ENCODE peak calls at places on chromosomes 2 and 18, in four cellular contexts. B is OCI-LY7, O is suprapubic skin, E is AG04450. A is an unnamed sample.

GRCh38 chr2:211371465-211371864 is 815.1 kb downstream of the CPS1 start:
- DNase-seq in O (no peak), B (peak), E (no peak), A (no peak)

GRCh38 chr2:62221141-62221540 is 25.2 kb downstream of the B3GNT2 start:
- DNase-seq in B (no peak), O (no peak), E (no peak), A (no peak)

GRCh38 chr2:129437775-129438174 is 541.7 kb upstream of the RAB6C start:
- DNase-seq in B (no peak), O (no peak), E (no peak), A (no peak)

GRCh38 chr2:161586517-161587167 is 37.6 kb upstream of the SLC4A10 start:
- DNase-seq in O (no peak), B (peak), E (no peak), A (peak)

GRCh38 chr2:132627542-132627941 is 42.5 kb downstream of the LYPD1 start:
- DNase-seq in B (no peak), O (no peak), E (no peak), A (no peak)

GRCh38 chr2:17962874-17963273 is 84.4 kb downstream of the KCNS3 start:
- DNase-seq in O (no peak), B (no peak), E (no peak), A (no peak)

GRCh38 chr2:3706892-3707291 is 3.5 kb downstream of the DCDC2C start:
- DNase-seq in E (no peak), O (no peak), B (no peak), A (no peak)

GRCh38 chr2:172200495-172201085 is 97.9 kb upstream of the DLX2 start:
- DNase-seq in E (no peak), O (no peak), B (no peak), A (peak)

GRCh38 chr18:22347624-22348511 is 69.8 kb downstream of the CTAGE1 start:
- DNase-seq in B (no peak), E (no peak), O (no peak), A (no peak)

GRCh38 chr2:43346619-43347018 is 120.2 kb upstream of the ZFP36L2 start:
- DNase-seq in O (no peak), E (no peak), B (no peak), A (no peak)

GRCh38 chr18:4524096-4524495 is 69.0 kb upstream of the DLGAP1 start:
- DNase-seq in B (no peak), O (no peak), E (no peak), A (no peak)

DNA sequence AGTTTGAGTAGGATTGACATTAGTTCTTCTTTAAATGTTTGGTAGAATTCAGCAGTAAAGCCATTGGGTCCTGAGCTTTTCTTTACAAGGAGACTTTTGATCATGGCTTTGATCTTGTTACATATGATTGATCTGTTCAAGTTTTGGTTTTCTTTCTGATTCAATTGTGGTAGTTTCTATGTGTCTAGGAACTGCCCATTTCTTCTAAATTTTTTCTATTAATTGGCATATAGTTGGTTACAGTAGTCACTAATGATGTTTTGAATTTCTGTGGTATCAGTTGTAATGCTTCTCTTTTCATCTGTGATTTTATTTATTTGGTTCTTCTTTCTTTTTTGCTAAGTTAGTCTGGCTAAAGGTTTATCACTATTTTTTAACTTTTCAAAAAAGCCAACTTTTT is 73.3 kb upstream of the DLGAP1 start:
- DNase-seq in O (no peak), E (no peak), B (no peak), A (no peak)
- H3K4me3 ChIP-seq in O (no peak), E (no peak), B (no peak), A (no peak)

GRCh38 chr2:236755278-236755840 is 185.7 kb downstream of the ACKR3 start:
- DNase-seq in O (no peak), E (no peak), B (no peak), A (no peak)
- TF ChIP-seq CTCF in O (no peak), E (no peak), B (no peak), A (no peak)

GRCh38 chr2:163734911-163735691 is 707 bp downstream of the FIGN start:
- DNase-seq in O (no peak), E (no peak), B (no peak), A (no peak)
- H3K4me3 ChIP-seq in O (peak), E (peak), B (no peak), A (no peak)

DNA sequence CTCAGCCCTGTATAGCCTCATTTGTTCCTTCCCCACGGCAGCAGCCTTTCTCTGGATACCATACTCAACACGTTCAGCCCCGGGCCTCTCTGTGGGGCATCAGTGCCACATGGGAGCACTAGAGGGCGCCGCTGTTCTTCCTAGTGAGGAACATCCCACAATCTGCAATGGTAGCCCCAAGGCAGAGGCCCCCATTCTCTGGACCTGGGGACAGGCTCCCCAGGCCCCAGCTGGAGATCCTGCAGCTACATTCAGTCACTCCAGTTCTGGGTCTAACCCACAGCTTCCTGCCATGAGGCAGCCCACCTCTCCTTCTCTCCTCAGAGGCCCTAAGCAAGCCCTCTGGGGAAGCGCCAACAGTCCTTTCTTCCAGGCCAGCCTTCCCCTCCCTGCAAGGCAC is 14.2 kb upstream of the SFXN5 start:
- DNase-seq in E (peak), O (peak), B (peak), A (peak)
- TF ChIP-seq CTCF in E (peak), O (peak), B (peak), A (peak)

DNA sequence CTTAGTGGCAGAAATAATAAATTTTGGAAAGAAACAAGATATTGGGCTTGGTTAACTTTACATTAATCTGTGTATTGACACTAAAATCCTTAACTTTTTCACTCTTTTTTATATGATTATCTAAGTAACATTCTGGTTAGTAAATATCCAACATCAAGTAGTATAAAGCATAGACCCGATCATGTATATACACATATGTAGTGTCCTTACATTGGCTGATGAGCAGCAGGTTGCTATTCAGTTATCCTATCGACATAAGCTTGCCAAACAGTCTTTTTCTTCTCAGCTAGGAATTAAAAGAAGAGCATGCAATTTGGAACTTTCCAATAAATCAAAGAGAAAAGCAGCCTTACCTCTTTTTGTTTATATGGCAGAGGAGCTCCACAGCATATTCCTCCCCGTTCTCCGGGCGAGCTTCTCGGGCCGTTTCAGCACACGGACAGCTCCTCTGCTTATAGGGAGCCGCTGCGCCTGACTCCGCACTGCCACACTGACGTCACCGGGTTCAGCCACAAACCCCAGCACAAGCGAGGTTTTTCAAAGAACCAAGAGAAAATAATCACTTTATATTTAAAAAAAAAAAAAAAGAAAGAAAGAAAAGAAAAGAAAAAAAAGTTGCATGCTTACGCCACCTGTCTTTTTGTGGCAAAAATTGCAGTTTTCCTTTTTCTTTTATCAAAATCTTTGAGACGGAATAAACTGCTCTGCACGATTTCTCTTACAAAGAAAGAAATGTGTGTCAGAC is at the start of gene SCG2:
- DNase-seq in B (no peak), E (peak), O (peak), A (peak)
- H3K4me3 ChIP-seq in B (no peak), E (no peak), O (no peak), A (no peak)

DNA sequence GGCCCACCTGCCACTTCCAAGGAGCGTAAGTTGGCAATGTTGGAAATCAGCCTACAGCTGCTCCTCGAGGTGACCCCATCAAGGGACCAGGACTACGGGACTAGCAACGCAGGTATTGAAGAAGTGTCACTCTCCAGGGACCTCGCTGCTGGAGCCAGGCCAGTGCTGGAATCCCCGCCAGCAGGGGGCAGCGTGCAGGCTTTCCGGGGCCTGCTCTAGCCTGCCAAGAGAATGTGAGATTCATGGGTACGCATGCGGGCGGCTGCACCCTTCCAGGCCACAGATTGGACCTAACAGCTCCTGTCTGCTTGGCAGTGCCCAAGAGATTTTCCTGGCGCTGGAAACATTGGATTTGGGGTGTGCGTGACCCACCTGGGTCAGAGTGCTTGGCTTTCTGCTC is 182.8 kb upstream of the RAB12 start:
- DNase-seq in E (no peak), O (no peak), B (peak), A (peak)
- TF ChIP-seq CTCF in E (peak), O (no peak), B (peak), A (peak)

GRCh38 chr2:218405365-218406208 is 5.9 kb downstream of the CTDSP1 start:
- DNase-seq in E (no peak), B (peak), O (no peak), A (no peak)

GRCh38 chr2:218404351-218405145 is 4.9 kb downstream of the CTDSP1 start:
- DNase-seq in E (no peak), B (peak), O (no peak), A (no peak)

GRCh38 chr2:218406949-218407703 is 7.5 kb downstream of the CTDSP1 start:
- DNase-seq in B (no peak), E (no peak), O (peak), A (peak)

GRCh38 chr2:218407717-218408116 is 8.0 kb downstream of the CTDSP1 start:
- DNase-seq in E (no peak), O (no peak), B (peak), A (no peak)

GRCh38 chr2:218406209-218406948 is 6.7 kb downstream of the CTDSP1 start:
- DNase-seq in E (peak), O (peak), B (peak), A (peak)
- H3K4me3 ChIP-seq in E (peak), O (peak), B (peak), A (peak)

GRCh38 chr2:121839584-121839983 is 84.1 kb downstream of the TSN start:
- DNase-seq in O (no peak), E (no peak), B (no peak), A (no peak)
- TF ChIP-seq CTCF in O (no peak), E (no peak), B (peak), A (no peak)

GRCh38 chr2:20257411-20257810 is 32.5 kb upstream of the SDC1 start:
- DNase-seq in B (no peak), O (no peak), E (no peak), A (no peak)
- H3K4me3 ChIP-seq in B (no peak), O (no peak), E (no peak), A (no peak)

GRCh38 chr2:112812318-112813042 is 24.1 kb downstream of the IL1B start:
- DNase-seq in O (no peak), E (peak), B (no peak), A (peak)

GRCh38 chr2:112813043-112813966 is 23.3 kb downstream of the IL1B start:
- DNase-seq in B (no peak), O (no peak), E (no peak), A (no peak)

GRCh38 chr2:112817082-112817481 is 19.5 kb downstream of the IL1B start:
- DNase-seq in O (no peak), E (no peak), B (no peak), A (no peak)

GRCh38 chr2:112811841-112812306 is 24.7 kb downstream of the IL1B start:
- DNase-seq in E (peak), B (no peak), O (no peak), A (peak)

GRCh38 chr2:112814278-112814677 is 22.3 kb downstream of the IL1B start:
- DNase-seq in O (no peak), E (no peak), B (no peak), A (no peak)
- TF ChIP-seq CTCF in O (no peak), E (no peak), B (no peak), A (no peak)